ENCODE peak calls at places on chromosome 7, in four cellular contexts. E is HFFc6, D is germinal center, S is NCI-H510A. R is an unnamed sample.

GRCh38 chr7:147937428-147937827 is 653.1 kb upstream of the C7orf33 start:
- DNase-seq in S (no peak), D (no peak), E (no peak), R (no peak)

GRCh38 chr7:155456772-155457543 is 971 bp upstream of the EN2 start:
- DNase-seq in D (no peak), E (no peak), S (no peak), R (no peak)

GRCh38 chr7:93146036-93146435 is 2.1 kb downstream of the SAMD9L start:
- DNase-seq in E (no peak), D (no peak), S (no peak), R (no peak)

GRCh38 chr7:151088856-151089699 is 2.8 kb downstream of the AGAP3 start:
- DNase-seq in S (no peak), E (peak), D (no peak), R (no peak)

GRCh38 chr7:22453159-22453558 is 46.8 kb downstream of the STEAP1B start:
- DNase-seq in S (no peak), E (no peak), D (no peak), R (no peak)

GRCh38 chr7:5143935-5144903 is 45.8 kb upstream of the WIPI2 start:
- DNase-seq in D (peak), S (no peak), E (no peak), R (no peak)

GRCh38 chr7:30143748-30144251 is 9.0 kb downstream of the MTURN start:
- DNase-seq in S (peak), E (peak), D (no peak), R (no peak)

GRCh38 chr7:37765872-37766525 is 82.4 kb upstream of the NME8 start:
- DNase-seq in D (peak), S (no peak), E (no peak), R (no peak)

GRCh38 chr7:5758753-5759330 is 22.6 kb downstream of the RNF216 start:
- DNase-seq in D (no peak), S (no peak), E (no peak), R (no peak)

GRCh38 chr7:922334-923107 is 32.0 kb downstream of the ADAP1 start:
- DNase-seq in E (no peak), S (no peak), D (no peak), R (no peak)

GRCh38 chr7:1050254-1050906 is 6.0 kb downstream of the GPR146 start:
- DNase-seq in D (no peak), S (no peak), E (no peak), R (no peak)

GRCh38 chr7:101058355-101058754 is 26.9 kb upstream of the TRIM56 start:
- DNase-seq in S (no peak), E (peak), D (peak), R (no peak)

GRCh38 chr7:116011584-116011983 is 19.0 kb downstream of the TFEC start:
- DNase-seq in D (no peak), S (no peak), E (no peak), R (no peak)

GRCh38 chr7:155483868-155484325 is 26.0 kb downstream of the EN2 start:
- DNase-seq in D (no peak), E (no peak), S (no peak), R (no peak)

GRCh38 chr7:54719425-54719824 is 39.6 kb downstream of the SEC61G start:
- DNase-seq in S (no peak), D (no peak), E (no peak), R (no peak)

GRCh38 chr7:147756290-147756689 is 834.3 kb upstream of the C7orf33 start:
- DNase-seq in E (no peak), S (no peak), D (no peak), R (no peak)

GRCh38 chr7:22541789-22542188 is 41.8 kb upstream of the STEAP1B start:
- DNase-seq in E (no peak), S (no peak), D (no peak), R (no peak)

GRCh38 chr7:35026154-35026553 is 11.1 kb downstream of the DPY19L1 start:
- DNase-seq in S (no peak), E (no peak), D (no peak), R (no peak)

GRCh38 chr7:18509491-18509890 is 13.9 kb downstream of the HDAC9 start:
- DNase-seq in S (no peak), D (no peak), E (no peak), R (no peak)

GRCh38 chr7:155447603-155448002 is 10.3 kb upstream of the EN2 start:
- DNase-seq in S (no peak), E (no peak), D (no peak), R (no peak)

GRCh38 chr7:133948588-133948987 is 178.6 kb upstream of the LRGUK start:
- DNase-seq in S (no peak), E (no peak), D (no peak), R (no peak)

GRCh38 chr7:142308326-142308725 is 50.5 kb upstream of the PRSS58 start:
- DNase-seq in S (no peak), E (no peak), D (no peak), R (no peak)

GRCh38 chr7:47342646-47343045 is 239.3 kb downstream of the TNS3 start:
- DNase-seq in S (no peak), D (no peak), E (no peak), R (no peak)

GRCh38 chr7:115654384-115655181 is 376.0 kb downstream of the TFEC start:
- DNase-seq in D (no peak), S (no peak), E (peak), R (no peak)

GRCh38 chr7:135758531-135758932 is 9.9 kb upstream of the FAM180A start:
- DNase-seq in S (no peak), D (no peak), E (no peak), R (no peak)

GRCh38 chr7:127769696-127770400 is 117.9 kb downstream of the SND1 start:
- DNase-seq in S (no peak), E (no peak), D (no peak), R (no peak)

GRCh38 chr7:26046150-26046549 is 105.8 kb upstream of the NFE2L3 start:
- DNase-seq in E (no peak), S (no peak), D (no peak), R (no peak)

R was measured in GM04503.